ENCODE peak calls at places on chromosomes 16 and 17, in ten cellular contexts. M is A549; R is keratinocyte; E is AG04450; X is IMR-90; B is lower leg skin; K is WTC11; H is fibroblast of lung; T is CD4-positive, alpha-beta T cell; G is Caco-2. U is an unnamed sample.

GRCh38 chr17:47918991-47919390 is 22.4 kb upstream of the PNPO start:
- DNase-seq in T (no peak), M (no peak), H (no peak), G (no peak), R (no peak), K (no peak), X (no peak), E (no peak), B (no peak), U (no peak)

GRCh38 chr16:28585674-28586073 is 11.2 kb downstream of the SULT1A2 start:
- DNase-seq in E (no peak), B (no peak), H (no peak), T (no peak), X (no peak), G (no peak), R (no peak), M (no peak), K (no peak), U (no peak)

GRCh38 chr16:17538942-17539341 is 68.2 kb upstream of the XYLT1 start:
- DNase-seq in M (no peak), H (peak), G (no peak), X (peak), R (no peak), T (no peak), B (no peak), E (peak), K (no peak), U (no peak)

GRCh38 chr17:57970706-57971105 is 15.5 kb upstream of the CUEDC1 start:
- DNase-seq in G (no peak), E (no peak), T (no peak), X (peak), R (no peak), B (peak), M (no peak), K (no peak), H (peak), U (no peak)

GRCh38 chr17:7004398-7005253 is 7.8 kb upstream of the RNASEK start:
- DNase-seq in E (no peak), K (no peak), G (peak), T (peak), R (no peak), H (no peak), B (no peak), M (peak), X (peak), U (peak)

GRCh38 chr17:69551212-69552010 is 136.9 kb downstream of the MAP2K6 start:
- DNase-seq in E (no peak), T (no peak), G (no peak), H (peak), R (no peak), M (no peak), K (no peak), B (no peak), X (peak), U (no peak)

GRCh38 chr16:84599528-84600202 is 18.2 kb downstream of the COTL1 start:
- DNase-seq in K (peak), H (peak), T (no peak), M (no peak), R (no peak), E (peak), B (peak), X (peak), G (no peak), U (no peak)

GRCh38 chr17:31807846-31808245 is 51.2 kb downstream of the COPRS start:
- DNase-seq in T (no peak), B (no peak), M (no peak), R (no peak), X (peak), E (no peak), G (no peak), K (no peak), H (peak), U (no peak)

GRCh38 chr16:9151597-9151996 is 60.2 kb downstream of the HAPSTR1 start:
- DNase-seq in M (peak), H (peak), R (no peak), B (no peak), E (peak), X (peak), K (no peak), G (no peak), T (no peak), U (no peak)

GRCh38 chr16:23729503-23730424 is 16.7 kb upstream of the ERN2 start:
- DNase-seq in R (no peak), K (peak), B (no peak), T (no peak), M (no peak), E (peak), X (peak), G (peak), H (peak), U (peak)

GRCh38 chr16:81610144-81610842 is 165.7 kb downstream of the CMIP start:
- DNase-seq in H (peak), B (no peak), K (no peak), R (no peak), X (peak), E (no peak), T (no peak), G (no peak), M (no peak), U (peak)

GRCh38 chr17:6654816-6655731 is 3.5 kb downstream of the C17orf100 start:
- DNase-seq in E (no peak), M (no peak), H (peak), B (no peak), G (no peak), X (no peak), K (peak), T (no peak), R (no peak), U (no peak)

GRCh38 chr17:10217916-10218315 is 19.5 kb upstream of the GAS7 start:
- DNase-seq in M (no peak), G (no peak), R (no peak), X (peak), B (no peak), H (no peak), K (no peak), T (no peak), E (no peak), U (no peak)

GRCh38 chr17:31605761-31606160 is 214.3 kb downstream of the RAB11FIP4 start:
- DNase-seq in H (no peak), E (no peak), M (no peak), X (no peak), G (no peak), K (no peak), B (no peak), R (no peak), T (no peak), U (no peak)

GRCh38 chr17:11981862-11982261 is 15.4 kb downstream of the ZNF18 start:
- DNase-seq in M (no peak), X (no peak), H (no peak), T (no peak), G (no peak), E (no peak), B (no peak), R (no peak), K (no peak), U (no peak)

GRCh38 chr17:69093279-69093789 is 32.6 kb upstream of the ABCA9 start:
- DNase-seq in G (no peak), M (no peak), H (no peak), R (no peak), T (no peak), B (no peak), K (no peak), E (no peak), X (no peak), U (no peak)

GRCh38 chr17:37280841-37281240 is 94.9 kb upstream of the C17orf78 start:
- DNase-seq in X (no peak), G (no peak), H (peak), R (no peak), E (no peak), M (no peak), T (no peak), B (no peak), K (no peak), U (no peak)

GRCh38 chr17:70130274-70130673 is 39.1 kb upstream of the KCNJ2 start:
- DNase-seq in M (no peak), T (no peak), X (no peak), H (no peak), E (no peak), K (no peak), G (no peak), R (no peak), B (no peak), U (no peak)

GRCh38 chr17:44733753-44734152 is 25.0 kb upstream of the ADAM11 start:
- DNase-seq in G (peak), H (no peak), K (peak), M (peak), B (no peak), E (no peak), X (no peak), T (no peak), R (no peak), U (peak)

GRCh38 chr16:27595461-27595860 is 45.5 kb downstream of the KATNIP start:
- DNase-seq in R (no peak), E (no peak), K (no peak), T (no peak), X (no peak), M (no peak), B (no peak), G (no peak), H (no peak), U (no peak)

GRCh38 chr17:1487939-1488825 is 4.3 kb downstream of the MYO1C start:
- DNase-seq in X (peak), B (peak), R (no peak), G (peak), T (peak), M (peak), H (peak), E (peak), K (peak), U (peak)

GRCh38 chr17:33292184-33292980 is 713 bp downstream of the ASIC2 start:
- DNase-seq in M (peak), B (no peak), X (peak), G (peak), R (no peak), H (peak), K (peak), T (no peak), E (no peak), U (no peak)

GRCh38 chr16:8950580-8951077 is 13.1 kb downstream of the USP7 start:
- DNase-seq in T (no peak), G (no peak), E (no peak), M (no peak), K (no peak), X (peak), H (peak), B (no peak), R (no peak), U (no peak)

GRCh38 chr16:75244225-75244792 is 7.1 kb downstream of the BCAR1 start:
- DNase-seq in X (peak), G (no peak), B (no peak), R (no peak), E (no peak), T (no peak), H (peak), M (no peak), K (no peak), U (peak)

GRCh38 chr17:42194133-42194899 is at the start of gene GHDC:
- DNase-seq in B (peak), G (peak), E (peak), X (peak), H (peak), T (peak), R (no peak), K (peak), M (peak), U (peak)

GRCh38 chr17:36920032-36921000 is 17.0 kb upstream of the LHX1 start:
- DNase-seq in T (no peak), X (peak), M (peak), K (no peak), E (no peak), B (no peak), R (no peak), G (no peak), H (peak), U (peak)

GRCh38 chr17:80891096-80892018 is 100.3 kb upstream of the CHMP6 start:
- DNase-seq in R (peak), G (no peak), M (peak), E (peak), X (peak), B (peak), K (no peak), H (peak), T (peak), U (no peak)

GRCh38 chr17:76538281-76538931 is 897 bp upstream of the CYGB start:
- DNase-seq in M (no peak), G (no peak), X (no peak), E (no peak), H (no peak), K (no peak), R (no peak), T (no peak), B (no peak), U (no peak)

GRCh38 chr17:76538941-76539340 is 903 bp upstream of the PRCD start:
- DNase-seq in T (no peak), K (no peak), E (no peak), M (no peak), R (no peak), H (no peak), B (no peak), G (no peak), X (no peak), U (no peak)

GRCh38 chr17:76537578-76538280 is at the start of gene CYGB:
- DNase-seq in B (no peak), X (no peak), G (no peak), R (no peak), H (no peak), T (no peak), E (no peak), M (no peak), K (no peak), U (no peak)

GRCh38 chr17:76540381-76541300 is 797 bp downstream of the PRCD start:
- DNase-seq in G (peak), H (peak), B (peak), T (no peak), X (peak), M (peak), R (no peak), E (peak), K (peak), U (peak)

GRCh38 chr17:76539631-76540271 is at the start of gene PRCD:
- DNase-seq in X (no peak), T (no peak), R (no peak), K (no peak), H (no peak), B (no peak), M (peak), E (no peak), G (no peak), U (no peak)
- TF ChIP-seq CTCF in X (no peak), T (no peak), R (no peak), K (no peak), H (no peak), B (no peak), M (no peak), E (no peak), G (no peak), U (no peak)

DNA sequence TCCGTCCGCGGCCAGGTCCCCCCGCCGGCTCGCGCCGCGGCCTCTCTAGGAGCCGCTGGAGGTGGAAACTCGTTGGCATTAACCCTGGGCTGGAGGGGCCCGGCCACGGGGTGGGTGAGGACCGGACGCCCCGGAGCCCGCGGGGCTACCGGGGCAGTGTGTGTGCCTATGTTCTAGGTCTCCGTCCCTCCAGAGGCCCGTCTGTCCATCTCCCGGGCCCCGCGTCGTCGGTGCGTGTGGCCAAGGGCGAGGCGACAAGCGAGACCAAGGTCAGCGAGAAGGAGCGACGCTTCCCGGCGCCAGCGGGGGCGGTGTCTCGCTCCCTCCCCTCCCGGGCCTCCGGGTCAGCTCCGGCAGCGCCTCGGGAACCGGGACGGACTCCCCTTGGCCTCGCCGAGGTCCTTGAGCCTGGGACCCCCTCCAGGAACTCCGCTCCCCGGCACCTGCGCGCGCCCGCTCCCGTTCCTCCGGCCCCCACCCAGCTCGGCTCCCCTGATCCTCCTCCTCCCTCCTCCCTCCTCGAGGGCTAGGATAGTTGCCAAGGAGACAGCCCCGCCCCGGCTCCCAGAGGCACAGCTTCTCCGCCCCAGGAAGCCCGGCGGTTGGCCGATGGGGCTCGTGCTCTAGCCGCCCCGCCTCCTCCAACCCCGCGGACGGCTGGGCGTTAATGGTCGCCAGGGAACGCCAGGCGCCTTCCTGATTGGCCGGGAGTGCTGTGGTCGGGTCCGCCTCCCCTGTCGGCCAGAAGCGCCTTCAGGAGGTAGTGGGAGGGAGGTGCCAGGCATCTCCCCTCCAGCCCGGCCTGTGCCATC is 663 bp upstream of the ZNF768 start:
- DNase-seq in K (peak), R (peak), E (peak), H (peak), G (peak), M (peak), B (peak), T (peak), X (peak), U (peak)
- TF ChIP-seq CTCF in K (no peak), R (peak), E (peak), H (peak), G (peak), M (peak), B (no peak), T (peak), X (peak), U (peak)

DNA sequence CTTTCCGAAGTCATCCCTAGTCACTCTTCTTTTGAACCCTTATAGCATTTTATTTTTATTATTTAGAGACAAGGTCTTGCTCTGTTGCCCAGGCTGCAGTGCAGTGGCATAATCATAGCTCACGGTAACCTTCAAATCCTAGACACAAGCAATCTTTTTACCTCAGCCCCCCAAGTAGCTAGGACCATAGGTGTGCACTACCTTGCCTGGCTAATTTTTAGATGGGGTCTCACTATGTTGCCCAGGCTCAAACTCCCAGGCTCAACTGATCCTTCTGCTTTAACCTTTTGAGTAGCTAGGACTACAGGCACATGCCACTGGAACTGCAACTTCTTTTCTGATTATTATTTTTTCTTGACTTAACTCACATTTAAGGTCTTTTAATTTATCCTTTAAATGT is 33.0 kb upstream of the TMEM97 start:
- DNase-seq in M (no peak), G (no peak), H (no peak), R (no peak), E (no peak), K (no peak), B (no peak), T (no peak), X (no peak), U (no peak)
- TF ChIP-seq CTCF in M (no peak), G (no peak), H (no peak), R (no peak), E (no peak), K (no peak), B (no peak), T (no peak), X (no peak), U (no peak)

DNA sequence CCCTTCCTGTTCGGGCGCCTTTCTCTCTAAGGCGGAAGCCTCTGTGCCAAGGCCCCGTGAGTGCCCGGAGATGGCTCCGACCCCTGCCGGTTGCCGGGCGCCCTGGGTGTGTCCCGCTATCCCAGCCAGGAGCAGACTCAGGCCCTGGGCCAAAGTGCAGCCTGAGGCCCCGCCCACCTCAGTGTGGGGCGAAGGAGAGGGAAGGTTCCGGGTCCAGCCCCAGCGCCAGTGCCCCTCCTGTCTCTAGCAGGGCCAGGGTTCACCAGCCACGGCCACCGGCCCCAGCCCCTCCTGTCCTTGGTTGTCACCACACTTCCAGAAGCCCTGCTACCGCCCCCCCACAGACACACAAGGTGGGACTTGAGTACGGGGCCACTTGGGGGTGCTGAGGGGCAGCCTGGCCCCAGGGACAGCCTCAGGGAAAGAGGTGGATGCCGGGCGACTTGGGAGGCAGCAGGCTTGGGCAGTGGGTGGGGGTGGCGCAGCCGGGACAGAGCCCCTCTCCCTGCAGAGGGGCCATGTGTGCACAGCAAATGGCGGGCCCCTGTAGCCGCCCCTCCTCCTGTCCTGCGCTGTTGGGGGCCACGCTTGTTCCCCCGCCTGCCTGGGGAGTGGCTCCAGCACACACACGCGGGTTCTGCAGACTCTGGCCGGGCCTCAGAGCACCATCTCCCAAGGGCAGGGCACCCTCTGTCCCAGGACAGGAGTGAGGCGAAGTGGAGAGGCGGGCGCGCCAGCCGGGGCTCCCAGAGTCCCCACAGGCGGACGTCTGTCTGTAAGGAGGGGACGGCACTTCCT is 6.0 kb downstream of the C1QTNF8 start:
- DNase-seq in G (peak), K (no peak), E (no peak), T (no peak), X (no peak), R (no peak), H (no peak), M (peak), B (peak), U (peak)
- TF ChIP-seq CTCF in G (peak), K (no peak), E (no peak), T (no peak), X (no peak), R (no peak), H (no peak), M (peak), B (no peak), U (no peak)

GRCh38 chr16:67105251-67105650 is 4.5 kb upstream of the PHAF1 start:
- DNase-seq in G (no peak), T (no peak), R (no peak), M (no peak), X (no peak), K (no peak), H (no peak), B (no peak), E (no peak), U (no peak)

GRCh38 chr16:67101683-67102082 is 8.1 kb upstream of the PHAF1 start:
- DNase-seq in E (no peak), G (no peak), K (no peak), R (no peak), M (no peak), B (no peak), T (no peak), X (peak), H (peak), U (no peak)

GRCh38 chr16:67105881-67106280 is 3.9 kb upstream of the PHAF1 start:
- DNase-seq in X (no peak), K (no peak), R (no peak), T (no peak), B (no peak), M (no peak), E (no peak), G (no peak), H (no peak), U (no peak)

GRCh38 chr16:67104845-67105244 is 4.9 kb upstream of the PHAF1 start:
- DNase-seq in T (no peak), M (no peak), B (no peak), G (no peak), H (no peak), K (no peak), E (no peak), X (no peak), R (no peak), U (no peak)

GRCh38 chr16:67104061-67104460 is 5.7 kb upstream of the PHAF1 start:
- DNase-seq in R (no peak), G (peak), M (no peak), T (no peak), H (peak), K (peak), B (no peak), E (no peak), X (peak), U (peak)
- TF ChIP-seq CTCF in R (peak), G (peak), M (peak), T (no peak), H (peak), K (no peak), B (no peak), E (peak), X (peak), U (no peak)

GRCh38 chr17:4074831-4075495 is 67.9 kb downstream of the ZZEF1 start:
- DNase-seq in R (peak), M (peak), K (no peak), X (peak), G (peak), T (no peak), H (peak), B (no peak), E (peak), U (peak)
- TF ChIP-seq CTCF in R (peak), M (peak), K (peak), X (peak), G (peak), T (peak), H (peak), B (no peak), E (peak), U (no peak)

U was measured in Calu3.